ENCODE peak calls at places on chromosome 18, in six cellular contexts. C, S, B, H, Z and I are unnamed samples.

GRCh38 chr18:76593838-76594237 is 98.8 kb upstream of the ZNF516 start:
- DNase-seq in H (no peak), C (no peak), S (no peak), Z (no peak), B (no peak), I (no peak)

GRCh38 chr18:58337688-58338087 is 291.2 kb downstream of the ALPK2 start:
- DNase-seq in H (no peak), B (no peak), S (peak), C (no peak), Z (no peak), I (no peak)

GRCh38 chr18:59655661-59656060 is 41.6 kb downstream of the CCBE1 start:
- DNase-seq in H (no peak), Z (no peak), B (no peak), C (no peak), S (no peak), I (no peak)

GRCh38 chr18:57150828-57151227 is 3.9 kb downstream of the BOD1L2 start:
- DNase-seq in S (no peak), C (no peak), Z (no peak), H (no peak), B (peak), I (no peak)

GRCh38 chr18:59002974-59003594 is 136.6 kb upstream of the SEC11C start:
- DNase-seq in H (no peak), C (no peak), Z (no peak), S (no peak), B (no peak), I (no peak)

GRCh38 chr18:48767090-48767670 is 183.6 kb downstream of the SMAD7 start:
- DNase-seq in C (no peak), S (no peak), H (no peak), Z (no peak), B (no peak), I (no peak)

GRCh38 chr18:48486762-48487161 is 52.1 kb upstream of the CTIF start:
- DNase-seq in B (no peak), Z (no peak), C (peak), S (no peak), H (no peak), I (no peak)

GRCh38 chr18:50560681-50561629 is 1.1 kb downstream of the MAPK4 start:
- DNase-seq in S (peak), C (no peak), B (peak), H (no peak), Z (no peak), I (peak)

GRCh38 chr18:47893047-47893446 is 37.4 kb downstream of the SMAD2 start:
- DNase-seq in B (no peak), S (no peak), Z (no peak), C (peak), H (no peak), I (no peak)

GRCh38 chr18:49055787-49056186 is 105.0 kb upstream of the SMAD7 start:
- DNase-seq in B (no peak), S (no peak), H (peak), C (peak), Z (peak), I (peak)

GRCh38 chr18:6412933-6413472 is 1.7 kb downstream of the L3MBTL4 start:
- DNase-seq in H (no peak), Z (no peak), S (no peak), B (no peak), C (no peak), I (no peak)

GRCh38 chr18:26190506-26190905 is 35.7 kb upstream of the TAF4B start:
- DNase-seq in B (no peak), H (no peak), S (no peak), Z (no peak), C (no peak), I (peak)

GRCh38 chr18:22420649-22421048 is 2.9 kb upstream of the CTAGE1 start:
- DNase-seq in C (no peak), H (no peak), S (no peak), Z (no peak), B (no peak), I (no peak)

GRCh38 chr18:26133652-26134051 is at the start of gene PSMA8:
- DNase-seq in H (no peak), Z (peak), S (no peak), B (peak), C (no peak), I (peak)

GRCh38 chr18:5759169-5759568 is 136.2 kb downstream of the TMEM200C start:
- DNase-seq in S (no peak), H (no peak), C (no peak), B (peak), Z (no peak), I (no peak)

GRCh38 chr18:70413455-70413854 is 124.6 kb downstream of the SOCS6 start:
- DNase-seq in C (no peak), H (no peak), Z (no peak), B (no peak), S (no peak), I (no peak)

GRCh38 chr18:41395695-41396094 is 559.3 kb upstream of the PIK3C3 start:
- DNase-seq in B (no peak), Z (no peak), H (no peak), C (peak), S (no peak), I (no peak)
- TF ChIP-seq CTCF in B (no peak), Z (no peak), H (no peak), C (peak), S (no peak), I (no peak)

GRCh38 chr18:3450358-3451107 is 561 bp downstream of the TGIF1 start:
- DNase-seq in H (peak), S (peak), Z (peak), C (peak), B (peak), I (peak)
- TF ChIP-seq CTCF in H (no peak), S (no peak), Z (no peak), C (no peak), B (no peak), I (no peak)

GRCh38 chr18:24447961-24448360 is 12.5 kb upstream of the HRH4 start:
- DNase-seq in C (no peak), H (no peak), S (no peak), Z (no peak), B (no peak), I (no peak)

GRCh38 chr18:24443870-24444269 is 16.6 kb upstream of the HRH4 start:
- DNase-seq in H (no peak), S (no peak), C (no peak), Z (no peak), B (no peak), I (no peak)

GRCh38 chr18:24446453-24446852 is 14.0 kb upstream of the HRH4 start:
- DNase-seq in S (no peak), B (no peak), C (no peak), Z (no peak), H (no peak), I (no peak)

DNA sequence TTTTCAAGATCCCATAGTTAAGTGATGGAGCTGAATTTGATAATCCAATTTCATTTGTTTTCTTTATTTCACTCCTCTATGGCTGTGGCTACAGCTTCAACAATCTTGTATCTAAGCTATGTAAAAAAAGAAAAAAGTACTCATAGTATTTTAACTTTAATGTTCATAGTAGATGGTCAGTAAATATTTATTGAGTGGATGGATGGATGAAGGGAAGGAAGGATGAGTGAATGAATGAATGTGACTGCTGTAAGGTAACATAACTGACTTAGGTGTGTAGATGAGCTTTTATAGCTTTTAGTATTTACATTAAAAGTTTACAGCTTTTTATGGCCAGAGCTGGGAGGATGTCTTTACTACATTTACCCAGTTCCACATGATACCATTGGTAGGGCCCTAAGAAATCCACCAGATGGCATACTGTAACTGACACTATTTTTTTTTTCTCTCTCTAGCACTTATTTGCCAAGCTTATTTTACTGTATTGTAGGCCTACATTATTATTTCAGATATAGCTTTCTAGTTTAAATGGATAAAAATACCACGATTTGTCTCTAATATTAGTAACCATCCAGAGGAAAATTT is 13.4 kb upstream of the HRH4 start:
- DNase-seq in C (peak), Z (no peak), B (no peak), H (no peak), S (no peak), I (no peak)
- TF ChIP-seq CTCF in C (peak), Z (peak), B (peak), H (no peak), S (no peak), I (no peak)

GRCh38 chr18:34258176-34258575 is 33.5 kb upstream of the NOL4 start:
- DNase-seq in S (no peak), B (peak), H (no peak), Z (no peak), C (no peak), I (no peak)

GRCh38 chr18:34261865-34262780 is 37.4 kb upstream of the NOL4 start:
- DNase-seq in Z (no peak), H (no peak), S (no peak), C (no peak), B (no peak), I (peak)
- TF ChIP-seq CTCF in Z (no peak), H (no peak), S (no peak), C (peak), B (no peak), I (no peak)

GRCh38 chr18:42048150-42048549 is 93.1 kb downstream of the PIK3C3 start:
- DNase-seq in B (no peak), Z (no peak), H (no peak), C (peak), S (no peak), I (no peak)

GRCh38 chr18:42047721-42048120 is 92.7 kb downstream of the PIK3C3 start:
- DNase-seq in H (no peak), S (no peak), B (no peak), C (peak), Z (no peak), I (no peak)

GRCh38 chr18:42053188-42053781 is 98.3 kb downstream of the PIK3C3 start:
- DNase-seq in B (peak), C (peak), H (no peak), S (peak), Z (no peak), I (peak)

GRCh38 chr18:42051411-42051810 is 96.4 kb downstream of the PIK3C3 start:
- DNase-seq in S (no peak), C (no peak), H (no peak), B (no peak), Z (no peak), I (no peak)

DNA sequence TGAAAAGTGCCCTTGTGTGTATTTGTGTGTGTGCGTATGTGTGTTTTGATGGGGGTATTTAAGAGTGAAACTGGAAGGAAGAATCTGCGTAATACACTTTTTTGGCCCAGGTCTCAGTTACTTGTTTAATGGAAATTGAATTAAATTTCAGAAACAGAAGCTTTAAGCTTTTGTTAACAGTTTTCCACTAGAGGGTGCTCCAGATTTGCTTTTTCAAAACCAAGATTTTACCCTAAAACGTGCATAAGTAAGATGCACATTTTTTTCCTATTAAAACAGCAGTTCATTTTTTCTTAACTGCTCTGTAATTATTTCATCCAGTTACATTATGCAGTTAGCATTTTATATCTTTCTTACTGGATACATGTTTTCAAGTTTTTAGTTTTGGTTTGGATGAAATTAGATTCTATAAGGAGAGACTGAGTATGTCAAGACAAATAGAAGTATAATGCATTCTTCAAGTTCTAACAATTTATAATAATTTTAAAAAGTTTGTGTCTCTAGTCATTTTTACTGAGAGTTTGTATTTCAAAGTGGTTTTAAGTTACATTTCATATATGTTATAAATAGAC is 97.2 kb downstream of the PIK3C3 start:
- DNase-seq in S (no peak), H (no peak), B (peak), Z (no peak), C (peak), I (no peak)
- TF ChIP-seq CTCF in S (no peak), H (no peak), B (peak), Z (peak), C (peak), I (peak)